ENCODE peak calls at places on chromosomes 13 and 19, in ten cellular contexts. One of them, this sample, is unnamed.

GRCh38 chr13:112254061-112254818 is 121.9 kb upstream of the SPACA7 start:
- DNase-seq in tibial artery: no peak
- DNase-seq in adrenal gland: no peak
- DNase-seq in neuronal stem cell: no peak
- DNase-seq in psoas muscle: no peak
- DNase-seq in cardiac muscle cell: no peak
- DNase-seq in AG10803: no peak
- DNase-seq in cardiac fibroblast: no peak
- DNase-seq in AG04450: no peak
- DNase-seq in AG04449: no peak
- DNase-seq in this sample: no peak

GRCh38 chr13:30125422-30126073 is 181.8 kb downstream of the KATNAL1 start:
- DNase-seq in AG10803: peak; percentile 93
- DNase-seq in adrenal gland: peak; percentile 22
- DNase-seq in cardiac fibroblast: peak; percentile 92
- DNase-seq in psoas muscle: no peak
- DNase-seq in AG04449: peak; percentile 75
- DNase-seq in neuronal stem cell: no peak
- DNase-seq in tibial artery: no peak
- DNase-seq in cardiac muscle cell: no peak
- DNase-seq in AG04450: peak; percentile 78
- DNase-seq in this sample: no peak

GRCh38 chr13:85286081-85286480 is 513.1 kb downstream of the SLITRK6 start:
- DNase-seq in neuronal stem cell: no peak
- DNase-seq in cardiac muscle cell: no peak
- DNase-seq in AG10803: no peak
- DNase-seq in psoas muscle: no peak
- DNase-seq in AG04449: no peak
- DNase-seq in adrenal gland: no peak
- DNase-seq in tibial artery: no peak
- DNase-seq in AG04450: no peak
- DNase-seq in cardiac fibroblast: no peak
- DNase-seq in this sample: no peak

GRCh38 chr19:45114116-45114515 is 21.1 kb downstream of the PPP1R37 start:
- DNase-seq in adrenal gland: no peak
- DNase-seq in AG04450: no peak
- DNase-seq in cardiac fibroblast: no peak
- DNase-seq in AG10803: no peak
- DNase-seq in tibial artery: no peak
- DNase-seq in psoas muscle: no peak
- DNase-seq in AG04449: no peak
- DNase-seq in neuronal stem cell: no peak
- DNase-seq in cardiac muscle cell: no peak
- DNase-seq in this sample: peak; percentile 6

GRCh38 chr19:49690656-49691242 is at the start of gene CPT1C:
- DNase-seq in cardiac muscle cell: peak; percentile 84
- DNase-seq in neuronal stem cell: peak; percentile 91
- DNase-seq in adrenal gland: peak; percentile 79
- DNase-seq in cardiac fibroblast: peak; percentile 69
- DNase-seq in AG04449: no peak
- DNase-seq in AG10803: peak; percentile 67
- DNase-seq in tibial artery: peak; percentile 86
- DNase-seq in psoas muscle: peak; percentile 78
- DNase-seq in AG04450: peak; percentile 61
- DNase-seq in this sample: peak; percentile 93

GRCh38 chr19:50292216-50292827 is 36.9 kb downstream of the KCNC3 start:
- DNase-seq in cardiac fibroblast: no peak
- DNase-seq in AG04449: no peak
- DNase-seq in psoas muscle: no peak
- DNase-seq in neuronal stem cell: no peak
- DNase-seq in AG10803: no peak
- DNase-seq in cardiac muscle cell: no peak
- DNase-seq in adrenal gland: no peak
- DNase-seq in tibial artery: no peak
- DNase-seq in AG04450: no peak
- DNase-seq in this sample: no peak

GRCh38 chr19:45958763-45959516 is 14.7 kb downstream of the NOVA2 start:
- DNase-seq in psoas muscle: no peak
- DNase-seq in adrenal gland: peak; percentile 30
- DNase-seq in cardiac muscle cell: no peak
- DNase-seq in neuronal stem cell: no peak
- DNase-seq in AG10803: no peak
- DNase-seq in tibial artery: no peak
- DNase-seq in AG04450: no peak
- DNase-seq in cardiac fibroblast: peak; percentile 48
- DNase-seq in AG04449: no peak
- DNase-seq in this sample: no peak

GRCh38 chr19:5623397-5624153 is 692 bp downstream of the SAFB start:
- DNase-seq in tibial artery: no peak
- DNase-seq in neuronal stem cell: no peak
- DNase-seq in cardiac fibroblast: no peak
- DNase-seq in AG04449: no peak
- DNase-seq in psoas muscle: peak; percentile 39
- DNase-seq in AG10803: no peak
- DNase-seq in cardiac muscle cell: no peak
- DNase-seq in adrenal gland: no peak
- DNase-seq in AG04450: no peak
- DNase-seq in this sample: peak; percentile 18

GRCh38 chr13:71285700-71286099 is 581.3 kb downstream of the DACH1 start:
- DNase-seq in tibial artery: no peak
- DNase-seq in neuronal stem cell: no peak
- DNase-seq in psoas muscle: no peak
- DNase-seq in cardiac muscle cell: no peak
- DNase-seq in cardiac fibroblast: peak; percentile 7
- DNase-seq in AG04450: no peak
- DNase-seq in adrenal gland: no peak
- DNase-seq in AG04449: no peak
- DNase-seq in AG10803: no peak
- DNase-seq in this sample: no peak

DNA sequence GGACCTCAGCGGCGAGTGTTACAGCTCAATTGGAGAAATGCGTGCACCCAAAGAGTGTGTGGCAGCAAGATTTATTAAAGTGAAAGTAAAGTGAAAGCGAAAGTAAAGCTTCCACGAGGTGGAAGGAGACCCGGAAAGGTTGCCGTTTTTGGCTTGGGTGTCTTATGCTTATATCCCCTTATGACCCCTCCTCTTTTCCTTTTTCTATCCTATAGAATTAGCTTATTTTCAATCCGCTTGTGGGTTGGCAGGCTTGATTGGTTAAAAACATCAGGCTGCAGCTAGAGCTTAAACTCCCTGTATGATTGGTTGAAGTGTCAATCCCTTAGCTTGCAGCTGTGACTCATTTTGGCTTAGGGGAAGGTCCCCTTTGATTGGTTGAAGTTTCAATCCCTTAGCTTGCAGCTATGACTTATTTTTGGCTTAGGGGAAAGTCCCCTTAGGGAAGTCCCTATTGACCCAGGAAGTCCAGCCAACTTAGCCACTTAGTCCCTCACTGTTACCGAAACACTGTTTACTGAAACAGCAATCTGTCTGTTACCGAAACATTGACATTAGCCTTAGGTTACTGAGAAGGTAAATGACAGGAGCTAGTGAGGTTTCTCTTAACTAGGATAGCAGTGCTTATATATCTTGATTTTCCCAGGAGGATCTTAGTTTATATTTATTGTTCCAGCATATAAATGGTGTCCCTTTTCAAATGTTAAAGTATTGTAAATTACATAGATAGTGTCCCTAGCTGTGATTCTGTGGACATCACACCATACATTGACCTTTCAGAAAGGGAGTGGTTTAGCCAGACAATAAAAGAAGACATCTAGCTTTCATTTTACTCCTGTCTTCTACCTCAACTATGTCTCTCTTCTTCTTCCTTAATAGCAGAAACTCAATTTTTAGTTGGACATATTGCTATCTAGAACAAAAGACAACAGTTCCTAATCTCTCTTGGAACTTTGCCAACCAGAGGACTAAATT is 575.8 kb downstream of the DACH1 start:
- DNase-seq in adrenal gland: peak; percentile 62
- DNase-seq in neuronal stem cell: no peak
- DNase-seq in psoas muscle: no peak
- DNase-seq in tibial artery: no peak
- DNase-seq in cardiac muscle cell: no peak
- DNase-seq in AG04450: no peak
- DNase-seq in cardiac fibroblast: peak; percentile 81
- DNase-seq in AG04449: no peak
- DNase-seq in AG10803: peak; percentile 29
- DNase-seq in this sample: peak; percentile 41
- H3K4me3 ChIP-seq in adrenal gland: no peak overlapping the region
- H3K4me3 ChIP-seq in neuronal stem cell: no peak overlapping the region
- H3K4me3 ChIP-seq in psoas muscle: peak overlapping the region; percentile 53
- H3K4me3 ChIP-seq in tibial artery: peak overlapping the region; percentile 46
- H3K4me3 ChIP-seq in cardiac muscle cell: no peak overlapping the region
- H3K4me3 ChIP-seq in AG04450: peak overlapping the region; percentile 4
- H3K4me3 ChIP-seq in cardiac fibroblast: no peak overlapping the region
- H3K4me3 ChIP-seq in AG04449: no peak overlapping the region
- H3K4me3 ChIP-seq in AG10803: peak overlapping the region; percentile 51
- H3K4me3 ChIP-seq in this sample: peak overlapping the region; percentile 64

DNA sequence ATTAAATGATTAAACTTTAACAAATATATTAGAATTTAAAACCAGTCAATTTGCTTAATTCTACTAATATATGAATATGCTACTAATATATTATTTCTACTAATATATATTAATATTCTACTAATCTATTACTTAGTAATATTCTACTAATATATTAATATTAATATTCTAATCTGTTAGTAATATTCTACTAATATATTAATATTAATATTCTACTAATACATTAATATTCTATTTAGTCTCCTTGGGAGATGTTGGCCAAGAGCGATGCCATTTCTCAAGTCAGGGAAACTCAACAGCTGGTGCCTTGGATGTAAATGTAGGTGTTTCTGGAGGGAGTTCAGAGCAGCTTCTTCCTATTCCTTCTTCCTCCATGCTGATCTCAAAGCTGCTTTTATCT is 259.2 kb upstream of the TMTC4 start:
- DNase-seq in psoas muscle: no peak
- DNase-seq in cardiac fibroblast: no peak
- DNase-seq in cardiac muscle cell: no peak
- DNase-seq in neuronal stem cell: no peak
- DNase-seq in AG04450: no peak
- DNase-seq in AG10803: no peak
- DNase-seq in tibial artery: no peak
- DNase-seq in AG04449: no peak
- DNase-seq in adrenal gland: no peak
- DNase-seq in this sample: no peak
- H3K4me3 ChIP-seq in psoas muscle: no peak overlapping the region
- H3K4me3 ChIP-seq in cardiac fibroblast: no peak overlapping the region
- H3K4me3 ChIP-seq in cardiac muscle cell: no peak overlapping the region
- H3K4me3 ChIP-seq in neuronal stem cell: no peak overlapping the region
- H3K4me3 ChIP-seq in AG04450: no peak overlapping the region
- H3K4me3 ChIP-seq in AG10803: no peak overlapping the region
- H3K4me3 ChIP-seq in tibial artery: no peak overlapping the region
- H3K4me3 ChIP-seq in AG04449: no peak overlapping the region
- H3K4me3 ChIP-seq in adrenal gland: no peak overlapping the region
- H3K4me3 ChIP-seq in this sample: no peak overlapping the region

DNA sequence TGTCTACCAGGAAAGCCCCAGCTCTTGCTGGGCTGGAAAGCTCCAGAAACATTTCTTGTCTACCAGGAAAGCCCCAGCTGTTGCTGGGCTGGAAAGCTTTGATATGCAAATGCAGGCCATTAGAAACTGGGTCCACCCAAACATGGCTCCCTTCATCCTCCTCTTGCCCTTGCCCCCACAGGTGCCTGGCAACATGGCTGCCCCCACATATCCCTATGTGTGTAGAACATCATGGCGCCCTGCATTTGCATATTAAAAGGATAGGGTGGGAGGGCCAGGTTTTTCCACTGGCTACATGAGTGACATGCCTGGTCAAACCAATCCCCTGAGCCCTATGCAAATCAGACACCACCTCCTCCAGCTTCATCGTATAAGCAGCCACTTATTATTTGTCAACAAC is 455.4 kb upstream of the ARGLU1 start:
- DNase-seq in AG04450: no peak
- DNase-seq in AG10803: no peak
- DNase-seq in tibial artery: no peak
- DNase-seq in psoas muscle: no peak
- DNase-seq in adrenal gland: no peak
- DNase-seq in AG04449: no peak
- DNase-seq in neuronal stem cell: no peak
- DNase-seq in cardiac fibroblast: no peak
- DNase-seq in cardiac muscle cell: no peak
- DNase-seq in this sample: no peak
- H3K4me3 ChIP-seq in AG04450: no peak overlapping the region
- H3K4me3 ChIP-seq in AG10803: no peak overlapping the region
- H3K4me3 ChIP-seq in tibial artery: no peak overlapping the region
- H3K4me3 ChIP-seq in psoas muscle: no peak overlapping the region
- H3K4me3 ChIP-seq in adrenal gland: no peak overlapping the region
- H3K4me3 ChIP-seq in AG04449: no peak overlapping the region
- H3K4me3 ChIP-seq in neuronal stem cell: no peak overlapping the region
- H3K4me3 ChIP-seq in cardiac fibroblast: no peak overlapping the region
- H3K4me3 ChIP-seq in cardiac muscle cell: no peak overlapping the region
- H3K4me3 ChIP-seq in this sample: no peak overlapping the region

GRCh38 chr19:39768334-39768733 is 10.3 kb upstream of the LEUTX start:
- DNase-seq in cardiac muscle cell: no peak
- DNase-seq in AG10803: no peak
- DNase-seq in cardiac fibroblast: no peak
- DNase-seq in AG04450: no peak
- DNase-seq in tibial artery: no peak
- DNase-seq in AG04449: no peak
- DNase-seq in adrenal gland: no peak
- DNase-seq in psoas muscle: no peak
- DNase-seq in neuronal stem cell: no peak
- DNase-seq in this sample: no peak

GRCh38 chr19:39759457-39760184 is 19.0 kb upstream of the LEUTX start:
- DNase-seq in psoas muscle: no peak
- DNase-seq in AG10803: no peak
- DNase-seq in neuronal stem cell: no peak
- DNase-seq in adrenal gland: no peak
- DNase-seq in tibial artery: no peak
- DNase-seq in AG04450: no peak
- DNase-seq in cardiac fibroblast: no peak
- DNase-seq in AG04449: no peak
- DNase-seq in cardiac muscle cell: no peak
- DNase-seq in this sample: no peak

GRCh38 chr19:39768811-39769210 is 9.8 kb upstream of the LEUTX start:
- DNase-seq in AG04449: no peak
- DNase-seq in tibial artery: no peak
- DNase-seq in cardiac muscle cell: no peak
- DNase-seq in cardiac fibroblast: no peak
- DNase-seq in neuronal stem cell: no peak
- DNase-seq in AG10803: no peak
- DNase-seq in AG04450: no peak
- DNase-seq in psoas muscle: no peak
- DNase-seq in adrenal gland: no peak
- DNase-seq in this sample: no peak

DNA sequence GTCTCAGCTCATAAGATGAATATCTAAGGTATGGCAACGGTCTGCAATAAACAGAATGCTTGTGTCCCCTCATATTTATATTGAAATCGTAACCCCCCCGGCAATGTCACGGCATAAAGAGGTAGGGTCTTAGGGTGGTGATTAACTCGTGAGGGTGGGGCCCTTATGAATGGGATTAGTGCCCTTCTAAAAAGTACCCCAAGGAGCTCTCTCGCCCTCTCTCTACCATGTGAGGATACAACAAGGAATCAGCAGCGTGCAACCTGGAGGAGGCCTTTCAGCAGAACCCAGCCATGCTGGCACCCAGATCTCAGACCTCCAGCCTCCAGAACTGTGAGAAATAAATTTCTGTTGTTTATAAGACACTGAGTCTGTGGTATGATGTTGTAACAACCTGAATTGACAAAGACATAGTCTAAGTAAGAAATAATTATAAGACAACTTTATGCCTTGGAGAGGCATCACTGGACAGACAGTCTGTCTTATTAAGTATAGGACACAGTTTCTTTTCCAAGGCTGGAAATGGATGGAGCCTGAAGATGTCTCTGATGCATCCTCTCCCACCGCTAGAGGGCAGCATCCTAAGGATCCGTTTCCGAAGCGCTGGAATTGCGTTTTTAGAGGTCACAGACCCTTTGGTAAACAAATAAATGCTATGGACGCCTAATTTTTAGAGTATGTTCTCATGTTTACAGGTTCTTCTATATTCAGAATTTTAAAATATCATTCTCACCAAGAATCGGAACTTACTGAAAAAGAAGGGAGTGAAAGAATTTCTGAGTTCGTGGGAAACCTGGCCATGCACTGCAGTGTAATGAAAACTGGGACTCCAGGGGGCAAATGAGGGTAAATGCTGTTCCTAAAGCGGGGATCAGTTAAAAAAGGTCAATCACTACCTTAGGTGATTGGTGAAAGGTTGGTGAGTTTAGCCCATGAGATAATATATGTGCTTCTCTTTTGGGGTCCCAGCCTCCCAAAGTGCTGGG is 13.3 kb upstream of the LEUTX start:
- DNase-seq in cardiac fibroblast: peak; percentile 61
- DNase-seq in psoas muscle: peak; percentile 27
- DNase-seq in cardiac muscle cell: peak; percentile 72
- DNase-seq in tibial artery: no peak
- DNase-seq in AG10803: peak; percentile 40
- DNase-seq in adrenal gland: peak; percentile 66
- DNase-seq in AG04450: no peak
- DNase-seq in neuronal stem cell: peak; percentile 48
- DNase-seq in AG04449: no peak
- DNase-seq in this sample: peak; percentile 63
- H3K4me3 ChIP-seq in cardiac fibroblast: no peak overlapping the region
- H3K4me3 ChIP-seq in psoas muscle: no peak overlapping the region
- H3K4me3 ChIP-seq in cardiac muscle cell: no peak overlapping the region
- H3K4me3 ChIP-seq in tibial artery: no peak overlapping the region
- H3K4me3 ChIP-seq in AG10803: no peak overlapping the region
- H3K4me3 ChIP-seq in adrenal gland: no peak overlapping the region
- H3K4me3 ChIP-seq in AG04450: no peak overlapping the region
- H3K4me3 ChIP-seq in neuronal stem cell: no peak overlapping the region
- H3K4me3 ChIP-seq in AG04449: no peak overlapping the region
- H3K4me3 ChIP-seq in this sample: no peak overlapping the region